ENCODE peak calls at places on chromosomes 5 and 9, in seven cellular contexts. One of them, this sample, is unnamed.

GRCh38 chr5:78497573-78498533 is 137.4 kb downstream of the SCAMP1 start:
- DNase-seq in neuronal stem cell: no peak
- DNase-seq in trophoblast cell: no peak
- DNase-seq in mesenchymal stem cell: no peak
- DNase-seq in H9: no peak
- DNase-seq in H1: peak; percentile 37
- DNase-seq in mesendoderm: no peak
- DNase-seq in this sample: no peak

GRCh38 chr9:90611568-90611967 is 31.1 kb downstream of the DIRAS2 start:
- DNase-seq in H9: no peak
- DNase-seq in mesendoderm: no peak
- DNase-seq in mesenchymal stem cell: no peak
- DNase-seq in neuronal stem cell: no peak
- DNase-seq in trophoblast cell: no peak
- DNase-seq in H1: no peak
- DNase-seq in this sample: no peak

GRCh38 chr5:4216142-4216541 is 620.5 kb downstream of the IRX1 start:
- DNase-seq in mesendoderm: no peak
- DNase-seq in H9: no peak
- DNase-seq in trophoblast cell: no peak
- DNase-seq in neuronal stem cell: no peak
- DNase-seq in H1: no peak
- DNase-seq in mesenchymal stem cell: no peak
- DNase-seq in this sample: no peak

GRCh38 chr9:589723-590122 is 251.8 kb upstream of the DMRT1 start:
- DNase-seq in neuronal stem cell: no peak
- DNase-seq in mesendoderm: peak; percentile 87
- DNase-seq in mesenchymal stem cell: no peak
- DNase-seq in H9: no peak
- DNase-seq in H1: no peak
- DNase-seq in trophoblast cell: no peak
- DNase-seq in this sample: peak; percentile 31

GRCh38 chr9:137666950-137667670 is 48.3 kb downstream of the EHMT1 start:
- DNase-seq in mesenchymal stem cell: no peak
- DNase-seq in H9: peak; percentile 87
- DNase-seq in H1: peak; percentile 83
- DNase-seq in neuronal stem cell: peak; percentile 62
- DNase-seq in trophoblast cell: no peak
- DNase-seq in mesendoderm: peak; percentile 88
- DNase-seq in this sample: no peak

GRCh38 chr5:106417163-106417562 is 1253.6 kb downstream of the EFNA5 start:
- DNase-seq in trophoblast cell: no peak
- DNase-seq in mesenchymal stem cell: no peak
- DNase-seq in H1: no peak
- DNase-seq in mesendoderm: no peak
- DNase-seq in neuronal stem cell: no peak
- DNase-seq in H9: no peak
- DNase-seq in this sample: no peak

GRCh38 chr9:129497064-129497836 is 123.7 kb downstream of the C9orf50 start:
- DNase-seq in trophoblast cell: no peak
- DNase-seq in mesendoderm: no peak
- DNase-seq in neuronal stem cell: no peak
- DNase-seq in H1: no peak
- DNase-seq in H9: peak; percentile 85
- DNase-seq in mesenchymal stem cell: peak; percentile 54
- DNase-seq in this sample: no peak

GRCh38 chr5:91867799-91868198 is 484.7 kb upstream of the ARRDC3 start:
- DNase-seq in neuronal stem cell: no peak
- DNase-seq in H1: no peak
- DNase-seq in H9: no peak
- DNase-seq in trophoblast cell: no peak
- DNase-seq in mesendoderm: no peak
- DNase-seq in mesenchymal stem cell: no peak
- DNase-seq in this sample: no peak

GRCh38 chr9:114694146-114694545 is 12.2 kb upstream of the TEX48 start:
- DNase-seq in mesenchymal stem cell: peak; percentile 17
- DNase-seq in H9: no peak
- DNase-seq in trophoblast cell: no peak
- DNase-seq in mesendoderm: no peak
- DNase-seq in neuronal stem cell: no peak
- DNase-seq in H1: no peak
- DNase-seq in this sample: peak; percentile 23

GRCh38 chr9:126108240-126108639 is 218.4 kb upstream of the MVB12B start:
- DNase-seq in H9: peak; percentile 49
- DNase-seq in neuronal stem cell: peak; percentile 42
- DNase-seq in H1: peak; percentile 59
- DNase-seq in mesendoderm: peak; percentile 48
- DNase-seq in mesenchymal stem cell: peak; percentile 10
- DNase-seq in trophoblast cell: no peak
- DNase-seq in this sample: no peak

GRCh38 chr5:172129174-172129764 is 58.8 kb downstream of the STK10 start:
- DNase-seq in H9: no peak
- DNase-seq in trophoblast cell: no peak
- DNase-seq in H1: no peak
- DNase-seq in mesendoderm: no peak
- DNase-seq in mesenchymal stem cell: no peak
- DNase-seq in neuronal stem cell: no peak
- DNase-seq in this sample: no peak

GRCh38 chr9:91502475-91502874 is 78.8 kb upstream of the NFIL3 start:
- DNase-seq in mesendoderm: no peak
- DNase-seq in neuronal stem cell: no peak
- DNase-seq in H1: no peak
- DNase-seq in trophoblast cell: no peak
- DNase-seq in mesenchymal stem cell: no peak
- DNase-seq in H9: no peak
- DNase-seq in this sample: no peak

GRCh38 chr5:143279698-143280097 is 123.8 kb downstream of the NR3C1 start:
- DNase-seq in trophoblast cell: peak; percentile 71
- DNase-seq in H9: peak; percentile 49
- DNase-seq in mesenchymal stem cell: peak; percentile 26
- DNase-seq in H1: no peak
- DNase-seq in mesendoderm: peak; percentile 93
- DNase-seq in neuronal stem cell: no peak
- DNase-seq in this sample: peak; percentile 53

GRCh38 chr5:171633776-171634470 is 151.7 kb upstream of the SMIM23 start:
- DNase-seq in H1: no peak
- DNase-seq in mesenchymal stem cell: no peak
- DNase-seq in mesendoderm: no peak
- DNase-seq in neuronal stem cell: no peak
- DNase-seq in H9: no peak
- DNase-seq in trophoblast cell: no peak
- DNase-seq in this sample: no peak

GRCh38 chr5:158679221-158679641 is 420.5 kb downstream of the EBF1 start:
- DNase-seq in mesenchymal stem cell: no peak
- DNase-seq in neuronal stem cell: no peak
- DNase-seq in H1: no peak
- DNase-seq in trophoblast cell: no peak
- DNase-seq in H9: no peak
- DNase-seq in mesendoderm: peak; percentile 47
- DNase-seq in this sample: no peak

GRCh38 chr5:32511778-32512374 is 67.3 kb upstream of the ZFR start:
- DNase-seq in H9: no peak
- DNase-seq in mesenchymal stem cell: no peak
- DNase-seq in mesendoderm: no peak
- DNase-seq in H1: no peak
- DNase-seq in trophoblast cell: no peak
- DNase-seq in neuronal stem cell: no peak
- DNase-seq in this sample: no peak
- H3K4ac ChIP-seq in H9: no peak overlapping the region
- H3K4ac ChIP-seq in mesenchymal stem cell: no peak overlapping the region
- H3K4ac ChIP-seq in mesendoderm: no peak overlapping the region
- H3K4ac ChIP-seq in H1: no peak overlapping the region
- H3K4ac ChIP-seq in trophoblast cell: no peak overlapping the region
- H3K4ac ChIP-seq in neuronal stem cell: no peak overlapping the region
- H3K4ac ChIP-seq in this sample: no peak overlapping the region

GRCh38 chr9:21901538-21901937 is 92.7 kb downstream of the CDKN2A start:
- DNase-seq in H9: no peak
- DNase-seq in trophoblast cell: no peak
- DNase-seq in mesenchymal stem cell: no peak
- DNase-seq in mesendoderm: no peak
- DNase-seq in H1: no peak
- DNase-seq in neuronal stem cell: no peak
- DNase-seq in this sample: no peak

GRCh38 chr9:21904776-21905175 is 89.4 kb downstream of the CDKN2A start:
- DNase-seq in mesenchymal stem cell: no peak
- DNase-seq in H9: no peak
- DNase-seq in trophoblast cell: no peak
- DNase-seq in mesendoderm: peak; percentile 30
- DNase-seq in H1: no peak
- DNase-seq in neuronal stem cell: no peak
- DNase-seq in this sample: no peak

GRCh38 chr9:21904371-21904770 is 89.8 kb downstream of the CDKN2A start:
- DNase-seq in H1: no peak
- DNase-seq in H9: no peak
- DNase-seq in trophoblast cell: no peak
- DNase-seq in neuronal stem cell: no peak
- DNase-seq in mesenchymal stem cell: no peak
- DNase-seq in mesendoderm: no peak
- DNase-seq in this sample: peak; percentile 63

GRCh38 chr9:21902112-21902511 is 92.1 kb downstream of the CDKN2A start:
- DNase-seq in mesenchymal stem cell: no peak
- DNase-seq in trophoblast cell: no peak
- DNase-seq in mesendoderm: no peak
- DNase-seq in neuronal stem cell: no peak
- DNase-seq in H1: no peak
- DNase-seq in H9: no peak
- DNase-seq in this sample: peak; percentile 25

DNA sequence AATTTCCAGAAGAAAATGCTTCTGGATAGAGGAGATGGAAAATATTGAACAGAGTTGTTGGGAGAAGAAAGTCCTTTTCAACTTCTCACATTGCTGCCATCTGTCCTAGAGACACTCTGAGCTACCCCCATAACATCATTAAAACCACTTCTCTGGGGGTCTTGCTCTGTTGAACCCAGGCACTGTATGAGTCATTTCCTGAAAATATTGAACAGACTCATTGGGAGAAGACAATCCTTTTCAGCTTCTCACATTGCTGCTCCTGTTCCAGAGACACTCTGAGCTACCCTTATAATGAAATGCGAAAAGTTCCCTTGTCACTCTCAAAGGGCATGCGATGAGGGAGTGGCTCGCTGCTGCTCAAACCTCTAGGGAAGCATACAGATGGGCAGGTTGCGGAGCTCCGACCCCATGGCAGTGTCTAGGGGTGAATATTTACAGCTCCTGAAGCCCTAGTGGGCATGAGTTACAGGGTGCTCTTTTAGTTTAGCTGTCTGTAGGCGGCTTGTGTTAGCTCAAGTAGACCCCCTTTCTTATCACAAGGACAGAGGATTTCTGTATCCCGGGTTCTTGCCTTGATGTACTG is 90.7 kb downstream of the CDKN2A start:
- DNase-seq in mesendoderm: no peak
- DNase-seq in H1: no peak
- DNase-seq in H9: no peak
- DNase-seq in mesenchymal stem cell: no peak
- DNase-seq in neuronal stem cell: no peak
- DNase-seq in trophoblast cell: no peak
- DNase-seq in this sample: no peak
- H3K4ac ChIP-seq in mesendoderm: no peak overlapping the region
- H3K4ac ChIP-seq in H1: no peak overlapping the region
- H3K4ac ChIP-seq in H9: no peak overlapping the region
- H3K4ac ChIP-seq in mesenchymal stem cell: no peak overlapping the region
- H3K4ac ChIP-seq in neuronal stem cell: no peak overlapping the region
- H3K4ac ChIP-seq in trophoblast cell: no peak overlapping the region
- H3K4ac ChIP-seq in this sample: no peak overlapping the region

GRCh38 chr9:8382777-8383527 is 583.4 kb upstream of the DMAC1 start:
- DNase-seq in mesendoderm: no peak
- DNase-seq in mesenchymal stem cell: no peak
- DNase-seq in neuronal stem cell: no peak
- DNase-seq in H9: no peak
- DNase-seq in trophoblast cell: no peak
- DNase-seq in H1: no peak
- DNase-seq in this sample: no peak

GRCh38 chr9:8384126-8384525 is 584.5 kb upstream of the DMAC1 start:
- DNase-seq in neuronal stem cell: no peak
- DNase-seq in mesendoderm: no peak
- DNase-seq in H9: no peak
- DNase-seq in trophoblast cell: no peak
- DNase-seq in H1: no peak
- DNase-seq in mesenchymal stem cell: no peak
- DNase-seq in this sample: no peak

GRCh38 chr9:8388132-8388531 is 588.6 kb upstream of the DMAC1 start:
- DNase-seq in H9: no peak
- DNase-seq in mesenchymal stem cell: no peak
- DNase-seq in neuronal stem cell: no peak
- DNase-seq in mesendoderm: no peak
- DNase-seq in H1: no peak
- DNase-seq in trophoblast cell: no peak
- DNase-seq in this sample: no peak

DNA sequence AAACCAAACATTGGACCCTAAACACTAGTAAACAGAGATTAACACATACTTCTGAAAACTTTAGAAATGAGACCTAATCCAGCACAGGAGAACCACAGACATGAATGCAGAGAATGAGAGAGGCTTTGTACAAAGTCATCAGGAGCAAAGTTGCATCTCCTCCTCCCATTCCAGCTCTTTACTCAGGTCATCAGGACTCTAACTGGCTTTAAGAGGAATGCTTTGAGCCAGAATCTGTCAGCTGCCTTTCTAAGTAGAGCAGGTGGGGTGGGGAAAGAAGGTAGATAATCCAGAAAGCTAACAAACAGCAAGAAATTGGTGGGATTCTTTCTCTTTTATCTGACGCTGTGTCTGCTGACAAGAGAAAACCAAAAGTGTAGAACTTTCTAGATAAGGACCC is 582.7 kb upstream of the DMAC1 start:
- DNase-seq in H9: no peak
- DNase-seq in H1: no peak
- DNase-seq in mesenchymal stem cell: no peak
- DNase-seq in neuronal stem cell: no peak
- DNase-seq in trophoblast cell: no peak
- DNase-seq in mesendoderm: peak; percentile 31
- DNase-seq in this sample: no peak
- H3K4ac ChIP-seq in H9: no peak overlapping the region
- H3K4ac ChIP-seq in H1: no peak overlapping the region
- H3K4ac ChIP-seq in mesenchymal stem cell: no peak overlapping the region
- H3K4ac ChIP-seq in neuronal stem cell: no peak overlapping the region
- H3K4ac ChIP-seq in trophoblast cell: no peak overlapping the region
- H3K4ac ChIP-seq in mesendoderm: no peak overlapping the region
- H3K4ac ChIP-seq in this sample: no peak overlapping the region

DNA sequence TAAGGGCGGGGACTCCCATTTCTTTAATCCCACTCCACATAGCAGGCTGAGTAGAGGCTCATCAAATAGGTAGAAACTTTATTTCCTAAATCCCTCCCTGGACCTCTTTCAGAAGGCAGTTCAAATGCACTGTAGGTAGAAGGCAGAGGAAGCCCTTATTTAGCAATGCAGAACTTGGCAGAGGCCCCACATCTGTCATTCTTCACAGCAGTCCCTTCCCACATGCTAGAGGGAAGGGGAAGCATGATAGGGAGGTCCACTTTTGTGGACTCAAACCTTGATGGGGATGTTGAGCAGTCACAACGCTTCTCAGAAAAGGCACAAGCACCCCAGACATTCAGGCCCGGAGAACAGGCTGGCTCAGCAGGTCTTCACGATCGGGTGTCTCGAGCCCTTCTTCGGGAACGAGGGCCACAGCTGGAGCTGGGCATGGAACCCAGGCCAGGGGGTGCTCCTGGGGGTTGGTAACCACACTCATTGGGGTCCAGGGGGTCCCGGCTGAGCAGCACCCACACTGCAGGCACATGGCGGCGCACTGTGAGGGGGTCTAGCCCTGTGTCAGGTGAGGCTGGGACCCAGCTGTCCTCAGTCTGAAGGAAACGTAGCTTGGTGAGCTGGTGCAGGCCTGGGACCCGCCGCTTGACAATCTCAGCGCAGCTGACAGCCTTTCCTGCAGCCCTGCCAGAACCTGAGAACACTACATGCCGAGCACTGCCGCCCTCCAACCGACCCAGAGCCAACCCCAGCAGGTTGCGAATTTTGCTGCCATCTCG is 1.3 kb downstream of the RPP25L start:
- DNase-seq in mesendoderm: no peak
- DNase-seq in neuronal stem cell: no peak
- DNase-seq in H9: peak; percentile 30
- DNase-seq in H1: no peak
- DNase-seq in trophoblast cell: no peak
- DNase-seq in mesenchymal stem cell: no peak
- DNase-seq in this sample: no peak
- H3K4ac ChIP-seq in mesendoderm: no peak overlapping the region
- H3K4ac ChIP-seq in neuronal stem cell: no peak overlapping the region
- H3K4ac ChIP-seq in H9: no peak overlapping the region
- H3K4ac ChIP-seq in H1: no peak overlapping the region
- H3K4ac ChIP-seq in trophoblast cell: no peak overlapping the region
- H3K4ac ChIP-seq in mesenchymal stem cell: no peak overlapping the region
- H3K4ac ChIP-seq in this sample: no peak overlapping the region